ENCODE peak calls at places on chromosomes 12 and 14, in four cellular contexts. V is NCI-H460, Y is T-cell, G is iPS-NIHi11. N is an unnamed sample.

GRCh38 chr12:82874935-82875334 is 188.2 kb downstream of the TMTC2 start:
- DNase-seq in G (no peak), V (no peak), Y (no peak), N (peak)

GRCh38 chr12:62522984-62523383 is 56.4 kb downstream of the MON2 start:
- DNase-seq in Y (no peak), V (no peak), G (no peak), N (no peak)

GRCh38 chr14:72736791-72737559 is 156.9 kb downstream of the DPF3 start:
- DNase-seq in G (no peak), Y (no peak), V (no peak), N (no peak)

GRCh38 chr14:54106802-54107377 is 150.3 kb upstream of the BMP4 start:
- DNase-seq in Y (no peak), V (no peak), G (peak), N (no peak)

GRCh38 chr12:6063379-6063735 is 61.1 kb downstream of the VWF start:
- DNase-seq in Y (no peak), G (no peak), V (no peak), N (no peak)

GRCh38 chr12:109612975-109613502 is 39.4 kb downstream of the MVK start:
- DNase-seq in Y (no peak), G (no peak), V (no peak), N (no peak)

GRCh38 chr12:57580466-57580795 is 10.6 kb upstream of the PIP4K2C start:
- DNase-seq in Y (no peak), G (no peak), V (no peak), N (no peak)

GRCh38 chr12:104152691-104153241 is 14.8 kb upstream of the NFYB start:
- DNase-seq in G (no peak), Y (no peak), V (no peak), N (no peak)

GRCh38 chr14:51676549-51676948 is 24.8 kb downstream of the FRMD6 start:
- DNase-seq in V (no peak), G (no peak), Y (no peak), N (peak)

GRCh38 chr14:99156026-99156425 is 116.0 kb downstream of the BCL11B start:
- DNase-seq in V (no peak), Y (no peak), G (no peak), N (no peak)

GRCh38 chr12:108597559-108598471 is at the start of gene TMEM119:
- DNase-seq in Y (no peak), V (no peak), G (peak), N (no peak)

GRCh38 chr14:78921856-78922255 is 751.7 kb downstream of the NRXN3 start:
- DNase-seq in V (no peak), Y (no peak), G (no peak), N (no peak)

GRCh38 chr14:34983148-34983760 is 462 bp downstream of the SRP54 start:
- DNase-seq in G (no peak), Y (no peak), V (no peak), N (no peak)

GRCh38 chr14:65623759-65624158 is 211.2 kb downstream of the FUT8 start:
- DNase-seq in Y (no peak), V (no peak), G (no peak), N (no peak)

GRCh38 chr14:105281354-105282097 is 19.3 kb downstream of the BRF1 start:
- DNase-seq in V (peak), Y (peak), G (peak), N (no peak)

GRCh38 chr12:53976823-53977595 is 2.3 kb upstream of the HOTAIR start:
- DNase-seq in V (no peak), Y (no peak), G (no peak), N (no peak)

GRCh38 chr14:32472512-32473472 is 143.7 kb downstream of the AKAP6 start:
- DNase-seq in V (no peak), G (peak), Y (no peak), N (peak)

GRCh38 chr12:54431911-54432814 is 13.1 kb upstream of the ITGA5 start:
- DNase-seq in G (peak), Y (no peak), V (no peak), N (no peak)

GRCh38 chr14:54046250-54046649 is 89.6 kb upstream of the BMP4 start:
- DNase-seq in V (no peak), G (no peak), Y (no peak), N (no peak)

GRCh38 chr12:5442251-5443006 is 10.5 kb downstream of the NTF3 start:
- DNase-seq in V (peak), Y (no peak), G (peak), N (peak)

GRCh38 chr12:120874547-120875245 is 29.5 kb downstream of the SPPL3 start:
- DNase-seq in V (no peak), G (no peak), Y (no peak), N (no peak)

GRCh38 chr12:34033628-34034296 is 11.5 kb downstream of the ALG10 start:
- DNase-seq in V (no peak), Y (no peak), G (no peak), N (peak)

GRCh38 chr12:6567824-6568617 is at the start of gene NOP2:
- DNase-seq in Y (peak), G (peak), V (peak), N (peak)

GRCh38 chr14:89625208-89625987 is 208.4 kb upstream of the FOXN3 start:
- DNase-seq in Y (no peak), V (no peak), G (no peak), N (no peak)

GRCh38 chr14:37172024-37172869 is at the start of gene SLC25A21:
- DNase-seq in V (peak), Y (no peak), G (peak), N (peak)

GRCh38 chr12:76881152-76881551 is 2.3 kb upstream of the CSRP2 start:
- DNase-seq in G (no peak), Y (no peak), V (no peak), N (no peak)

GRCh38 chr14:96584199-96584906 is 82.2 kb downstream of the PAPOLA start:
- DNase-seq in G (peak), V (peak), Y (no peak), N (peak)

GRCh38 chr14:78383060-78383459 is 212.9 kb downstream of the NRXN3 start:
- DNase-seq in V (no peak), G (no peak), Y (no peak), N (no peak)

GRCh38 chr14:50060871-50061663 is 55.3 kb downstream of the VCPKMT start:
- DNase-seq in G (peak), V (peak), Y (peak), N (peak)

GRCh38 chr12:62907561-62907960 is 27.4 kb downstream of the PPM1H start:
- DNase-seq in V (no peak), Y (no peak), G (no peak), N (no peak)

GRCh38 chr12:113747048-113747447 is 219.1 kb downstream of the RBM19 start:
- DNase-seq in V (no peak), Y (no peak), G (peak), N (peak)

GRCh38 chr12:103705927-103706326 is 118.9 kb downstream of the STAB2 start:
- DNase-seq in V (no peak), G (peak), Y (no peak), N (no peak)

N was measured in COLO829.